ENCODE peak calls at places on chromosomes 3 and 15, in nine cellular contexts. Q is AG04450, W is psoas muscle, L is sigmoid colon, Y is cardiac muscle cell, K is fibroblast of lung, B is AG09309, T is astrocyte of the spinal cord, O is transverse colon. N is an unnamed sample.

GRCh38 chr3:136631424-136631823 is 120.8 kb downstream of the STAG1 start:
- DNase-seq in O (no peak), K (no peak), B (no peak), W (no peak), T (no peak), L (no peak), Q (no peak), Y (no peak), N (no peak)

GRCh38 chr15:45456212-45457106 is 66.1 kb downstream of the SLC30A4 start:
- DNase-seq in K (peak; percentile 99), O (peak; percentile 71), Q (peak; percentile 99), B (peak; percentile 100), W (peak; percentile 48), L (peak; percentile 89), T (peak; percentile 99), Y (no peak), N (peak; percentile 98)

GRCh38 chr15:64767203-64767602 is 8.2 kb downstream of the RBPMS2 start:
- DNase-seq in T (no peak), O (no peak), W (no peak), Q (no peak), K (no peak), B (no peak), Y (no peak), L (no peak), N (no peak)

GRCh38 chr3:55466526-55466925 is 20.6 kb downstream of the WNT5A start:
- DNase-seq in K (no peak), Y (no peak), T (no peak), Q (no peak), W (no peak), L (no peak), B (no peak), O (no peak), N (no peak)

GRCh38 chr15:44468713-44469385 is 41.4 kb downstream of the CTDSPL2 start:
- DNase-seq in Q (peak; percentile 3), W (no peak), T (peak; percentile 32), O (no peak), K (peak; percentile 65), B (peak; percentile 18), L (no peak), Y (no peak), N (peak; percentile 31)

GRCh38 chr3:53789459-53789858 is 56.8 kb downstream of the CHDH start:
- DNase-seq in Y (no peak), B (no peak), O (no peak), T (no peak), W (no peak), Q (no peak), L (no peak), K (no peak), N (no peak)

GRCh38 chr3:66398228-66399025 is 102.4 kb downstream of the LRIG1 start:
- DNase-seq in L (peak; percentile 58), Y (no peak), W (no peak), K (peak; percentile 59), T (no peak), O (no peak), B (no peak), Q (peak; percentile 65), N (no peak)

GRCh38 chr3:159253860-159254259 is 452.0 kb downstream of the MFSD1 start:
- DNase-seq in Q (no peak), Y (no peak), T (no peak), W (no peak), O (no peak), L (no peak), K (no peak), B (no peak), N (no peak)

GRCh38 chr3:79063629-79064028 is 704.2 kb downstream of the ROBO1 start:
- DNase-seq in B (no peak), T (no peak), L (no peak), Y (no peak), K (no peak), Q (no peak), O (no peak), W (no peak), N (no peak)

GRCh38 chr3:55906896-55907295 is 419.8 kb upstream of the WNT5A start:
- DNase-seq in K (no peak), Q (no peak), B (no peak), L (no peak), W (no peak), T (no peak), Y (no peak), O (no peak), N (no peak)

GRCh38 chr15:73948396-73948795 is 22.1 kb downstream of the LOXL1 start:
- DNase-seq in Y (no peak), B (no peak), W (no peak), Q (no peak), L (no peak), O (no peak), T (no peak), K (no peak), N (no peak)

GRCh38 chr15:59879506-59879905 is 124.6 kb upstream of the FOXB1 start:
- DNase-seq in L (no peak), T (peak; percentile 90), Q (no peak), K (peak; percentile 55), B (peak; percentile 52), O (no peak), Y (no peak), W (no peak), N (peak; percentile 79)

DNA sequence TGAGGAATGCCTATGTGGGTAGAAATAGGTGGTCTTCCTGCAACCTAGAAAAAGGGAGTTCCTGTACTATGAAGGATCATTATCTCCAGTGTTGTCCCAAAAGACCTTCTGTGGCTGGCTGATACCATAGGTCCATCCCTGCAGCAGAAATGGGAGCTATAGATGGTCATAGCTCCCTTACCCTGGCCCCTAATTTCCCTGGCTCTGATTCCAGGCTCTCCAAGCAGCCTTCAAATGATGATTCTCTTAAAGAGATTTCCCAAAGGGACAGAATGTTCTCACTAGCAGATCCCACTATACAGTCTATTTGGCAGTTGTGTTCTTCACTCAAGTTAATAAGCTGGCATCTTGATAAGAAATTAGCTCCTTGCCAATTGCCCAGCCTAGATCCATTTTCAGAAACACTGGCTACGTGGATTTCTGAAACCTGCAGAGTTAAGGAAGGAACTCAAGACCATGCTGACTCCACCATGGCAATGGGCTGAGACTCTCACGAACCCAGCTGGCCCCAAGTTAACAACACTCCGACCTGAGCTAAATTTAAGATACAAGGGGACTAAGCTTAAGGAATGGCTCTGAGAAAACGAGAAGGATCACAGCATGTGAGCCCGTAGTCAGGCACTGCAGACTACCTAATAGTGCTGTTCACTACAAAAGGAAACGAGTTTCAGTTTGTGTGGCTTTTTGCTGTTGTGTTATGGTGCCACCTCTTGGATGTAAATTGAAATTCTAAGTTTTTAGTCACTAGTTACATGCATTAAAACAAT is 11.4 kb downstream of the C15orf40 start:
- DNase-seq in T (peak; percentile 73), B (no peak), K (peak; percentile 75), W (no peak), O (no peak), Q (no peak), L (no peak), Y (peak; percentile 45), N (peak; percentile 20)
- H3K4me3 ChIP-seq in T (peak overlapping the region; percentile 33), B (peak overlapping the region; percentile 22), K (peak overlapping the region; percentile 40), W (peak overlapping the region; percentile 55), O (no peak overlapping the region), Q (peak overlapping the region; percentile 45), L (peak overlapping the region; percentile 24), Y (no peak overlapping the region), N (peak overlapping the region; percentile 39)

GRCh38 chr15:91032919-91033803 is 10.8 kb upstream of the VPS33B start:
- DNase-seq in L (no peak), B (no peak), K (no peak), Q (no peak), Y (peak; percentile 71), W (peak; percentile 41), T (no peak), O (peak; percentile 88), N (no peak)
- H3K4me3 ChIP-seq in L (no peak overlapping the region), B (no peak overlapping the region), K (no peak overlapping the region), Q (no peak overlapping the region), Y (no peak overlapping the region), W (no peak overlapping the region), T (no peak overlapping the region), O (no peak overlapping the region), N (no peak overlapping the region)

DNA sequence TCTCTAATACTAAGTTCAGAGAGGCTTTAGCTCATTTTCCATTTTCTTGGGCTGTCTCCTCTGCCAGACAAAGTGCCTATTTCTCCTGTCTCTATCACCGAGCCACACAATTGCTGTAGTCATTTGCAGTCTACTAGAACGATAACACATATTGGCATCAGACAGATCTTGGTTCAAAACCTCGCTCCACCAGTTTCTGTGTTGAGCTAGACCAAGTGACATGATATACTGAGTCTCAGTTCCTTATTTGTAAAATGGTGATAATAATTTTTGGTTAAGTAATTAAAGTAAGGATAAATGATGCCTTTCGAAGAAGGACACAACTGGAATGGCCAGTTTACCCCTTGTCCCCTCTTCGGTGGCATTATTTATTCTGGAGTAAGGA is 444 bp upstream of the RAB7A start:
- DNase-seq in O (no peak), L (no peak), Y (no peak), T (no peak), Q (no peak), K (no peak), W (no peak), B (no peak), N (no peak)
- H3K4me3 ChIP-seq in O (no peak overlapping the region), L (no peak overlapping the region), Y (no peak overlapping the region), T (no peak overlapping the region), Q (no peak overlapping the region), K (no peak overlapping the region), W (peak overlapping the region; percentile 98), B (no peak overlapping the region), N (no peak overlapping the region)

DNA sequence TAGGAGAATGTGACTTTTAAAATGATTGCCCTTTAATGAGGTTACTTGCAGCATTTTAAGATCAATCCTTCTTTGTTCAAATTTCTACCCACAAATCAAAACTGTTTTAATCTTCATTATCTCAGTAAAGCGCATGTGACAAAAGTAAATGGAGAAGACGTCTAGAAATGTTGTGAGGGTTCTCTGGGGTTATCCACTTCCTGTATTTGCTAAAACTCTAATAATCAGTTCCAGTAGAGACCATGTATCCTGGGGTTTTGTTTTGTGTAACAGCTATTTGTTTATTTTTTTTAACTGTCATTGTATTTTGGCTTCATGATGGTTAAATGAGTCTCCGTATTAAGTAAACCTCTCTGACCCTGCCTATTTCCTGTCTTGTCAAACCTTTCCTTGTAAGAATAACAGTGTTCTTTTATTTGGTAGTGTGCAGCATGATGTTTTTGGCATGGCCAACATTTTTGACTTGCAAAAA is 27.5 kb downstream of the DUT start:
- DNase-seq in L (no peak), O (no peak), Y (no peak), B (no peak), W (no peak), Q (no peak), T (peak; percentile 55), K (peak; percentile 39), N (no peak)
- H3K4me3 ChIP-seq in L (no peak overlapping the region), O (no peak overlapping the region), Y (no peak overlapping the region), B (no peak overlapping the region), W (no peak overlapping the region), Q (no peak overlapping the region), T (no peak overlapping the region), K (no peak overlapping the region), N (no peak overlapping the region)